ENCODE peak calls at places on chromosomes 12 and 14, in six cellular contexts. A is iPS DF 6.9, I is PC-3, D is breast epithelium, G is tibial artery, S is GM23248. U is an unnamed sample.

GRCh38 chr14:74638066-74638465 is 26.0 kb upstream of the LTBP2 start:
- DNase-seq in I (no peak), S (no peak), G (no peak), D (no peak), A (no peak), U (peak)

GRCh38 chr14:90429764-90430163 is 32.9 kb downstream of the CALM1 start:
- DNase-seq in A (no peak), G (no peak), I (no peak), S (no peak), D (no peak), U (no peak)

GRCh38 chr14:61103541-61104339 is 122.7 kb downstream of the SLC38A6 start:
- DNase-seq in I (peak), A (no peak), D (no peak), G (peak), S (peak), U (peak)

GRCh38 chr14:32939254-32940065 is 781 bp downstream of the NPAS3 start:
- DNase-seq in S (peak), I (peak), D (peak), A (no peak), G (peak), U (peak)

GRCh38 chr14:104563742-104564615 is 15.6 kb upstream of the C14orf180 start:
- DNase-seq in S (peak), I (peak), A (peak), D (peak), G (peak), U (peak)

GRCh38 chr12:72295101-72295500 is 22.9 kb downstream of the TRHDE start:
- DNase-seq in A (no peak), G (no peak), S (no peak), D (no peak), I (no peak), U (no peak)

GRCh38 chr14:75690010-75690409 is 29.0 kb downstream of the TTLL5 start:
- DNase-seq in S (no peak), G (no peak), D (no peak), I (no peak), A (no peak), U (no peak)

GRCh38 chr14:52315355-52315718 is 1.2 kb downstream of the PTGER2 start:
- DNase-seq in A (no peak), S (peak), I (no peak), D (no peak), G (no peak), U (no peak)

GRCh38 chr12:75975692-75976091 is 55.9 kb downstream of the PHLDA1 start:
- DNase-seq in S (no peak), D (no peak), G (no peak), I (no peak), A (no peak), U (no peak)

GRCh38 chr12:9276990-9277389 is 68.8 kb upstream of the PZP start:
- DNase-seq in G (no peak), I (no peak), S (no peak), D (no peak), A (no peak), U (no peak)

GRCh38 chr12:13992585-13992984 is 11.2 kb upstream of the GRIN2B start:
- DNase-seq in G (no peak), A (no peak), I (no peak), S (no peak), D (no peak), U (no peak)

GRCh38 chr14:71499018-71499417 is 433.2 kb upstream of the RGS6 start:
- DNase-seq in D (no peak), A (no peak), G (no peak), S (no peak), I (no peak), U (no peak)

GRCh38 chr12:30896461-30896860 is 30.1 kb upstream of the TSPAN11 start:
- DNase-seq in G (no peak), S (peak), D (no peak), I (no peak), A (no peak), U (no peak)

GRCh38 chr12:43349863-43350262 is 202.1 kb downstream of the ADAMTS20 start:
- DNase-seq in S (peak), A (no peak), G (no peak), I (peak), D (no peak), U (no peak)

GRCh38 chr12:11779286-11779685 is 129.8 kb downstream of the ETV6 start:
- DNase-seq in A (no peak), D (no peak), G (no peak), I (no peak), S (peak), U (peak)

GRCh38 chr14:39469094-39469710 is 37.0 kb upstream of the FBXO33 start:
- DNase-seq in A (peak), D (no peak), G (no peak), S (no peak), I (no peak), U (no peak)

GRCh38 chr12:113587720-113588119 is 116.0 kb upstream of the LHX5 start:
- DNase-seq in S (no peak), D (no peak), A (peak), I (peak), G (no peak), U (no peak)

GRCh38 chr12:127263621-127264020 is 1003.3 kb upstream of the TMEM132C start:
- DNase-seq in S (no peak), I (no peak), D (no peak), A (no peak), G (no peak), U (no peak)

GRCh38 chr12:22282283-22282682 is 52.2 kb downstream of the ST8SIA1 start:
- DNase-seq in D (no peak), S (peak), A (no peak), G (no peak), I (peak), U (peak)

GRCh38 chr12:20370001-20370381 is 1.7 kb downstream of the PDE3A start:
- DNase-seq in S (peak), G (peak), A (no peak), D (no peak), I (no peak), U (peak)

GRCh38 chr14:76666746-76667145 is 94.5 kb upstream of the VASH1 start:
- DNase-seq in I (no peak), D (no peak), S (no peak), G (no peak), A (no peak), U (no peak)

GRCh38 chr12:101607894-101608293 is 13.1 kb downstream of the MYBPC1 start:
- DNase-seq in A (no peak), S (no peak), I (no peak), G (no peak), D (no peak), U (no peak)

GRCh38 chr14:61948376-61948775 is 186.2 kb downstream of the SNAPC1 start:
- DNase-seq in G (no peak), I (no peak), S (no peak), D (no peak), A (no peak), U (no peak)

GRCh38 chr12:91053951-91054715 is 3.7 kb downstream of the KERA start:
- DNase-seq in S (peak), A (no peak), G (no peak), I (peak), D (peak), U (peak)

GRCh38 chr12:104702565-104703139 is 245.9 kb downstream of the CHST11 start:
- DNase-seq in A (no peak), D (peak), I (no peak), G (peak), S (peak), U (peak)

GRCh38 chr14:89504602-89505320 is 87.7 kb upstream of the FOXN3 start:
- DNase-seq in D (no peak), S (peak), G (no peak), A (no peak), I (peak), U (peak)

GRCh38 chr12:65277994-65278575 is 398 bp upstream of the MSRB3 start:
- DNase-seq in G (no peak), A (no peak), S (no peak), I (no peak), D (peak), U (no peak)
- H3K27ac ChIP-seq in G (peak), A (no peak), S (no peak), I (no peak), D (peak), U (peak)

DNA sequence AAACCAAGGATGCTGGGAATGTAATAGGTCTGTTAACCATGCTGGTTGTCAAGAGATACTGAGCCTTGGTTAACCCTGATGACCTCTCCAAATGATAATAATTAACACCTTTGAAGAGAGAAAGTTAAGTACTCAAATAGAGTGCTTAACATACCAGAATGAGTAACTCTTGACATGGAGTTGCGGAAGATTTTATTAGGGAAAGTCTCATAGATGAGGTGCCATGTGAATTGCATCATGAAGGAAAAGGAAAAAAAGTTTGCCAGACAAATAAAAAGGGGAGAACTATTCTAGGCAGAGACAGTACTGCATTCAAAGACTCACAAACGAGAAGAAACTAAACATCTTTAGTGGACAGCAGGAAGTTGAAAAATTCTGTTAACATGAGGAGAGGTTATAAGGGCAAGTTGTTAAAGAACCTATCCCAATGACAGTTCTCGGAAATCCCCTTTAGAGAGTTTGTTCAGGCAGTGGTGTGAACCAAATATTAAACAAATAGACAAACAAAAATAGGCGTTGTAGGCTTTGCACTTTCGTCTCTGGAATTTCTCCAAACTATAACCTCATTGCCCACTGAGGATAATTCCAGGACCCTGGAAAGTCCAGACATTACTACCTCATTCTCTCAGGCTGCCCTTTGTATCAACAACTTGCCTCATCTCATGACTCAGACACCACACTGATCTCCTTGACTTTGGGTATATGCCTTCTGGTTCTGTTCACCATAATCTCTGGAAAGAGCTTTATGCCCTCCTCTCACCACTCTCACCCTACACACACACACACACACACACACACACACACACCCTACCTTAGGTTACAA is 435.0 kb downstream of the GXYLT1 start:
- DNase-seq in A (no peak), I (no peak), G (no peak), S (peak), D (no peak), U (no peak)
- H3K27ac ChIP-seq in A (no peak), I (no peak), G (no peak), S (no peak), D (no peak), U (no peak)

GRCh38 chr14:22878271-22879246 is 4.5 kb upstream of the REM2 start:
- DNase-seq in S (no peak), A (no peak), D (no peak), G (no peak), I (no peak), U (no peak)
- H3K27ac ChIP-seq in S (no peak), A (no peak), D (no peak), G (no peak), I (no peak), U (no peak)

DNA sequence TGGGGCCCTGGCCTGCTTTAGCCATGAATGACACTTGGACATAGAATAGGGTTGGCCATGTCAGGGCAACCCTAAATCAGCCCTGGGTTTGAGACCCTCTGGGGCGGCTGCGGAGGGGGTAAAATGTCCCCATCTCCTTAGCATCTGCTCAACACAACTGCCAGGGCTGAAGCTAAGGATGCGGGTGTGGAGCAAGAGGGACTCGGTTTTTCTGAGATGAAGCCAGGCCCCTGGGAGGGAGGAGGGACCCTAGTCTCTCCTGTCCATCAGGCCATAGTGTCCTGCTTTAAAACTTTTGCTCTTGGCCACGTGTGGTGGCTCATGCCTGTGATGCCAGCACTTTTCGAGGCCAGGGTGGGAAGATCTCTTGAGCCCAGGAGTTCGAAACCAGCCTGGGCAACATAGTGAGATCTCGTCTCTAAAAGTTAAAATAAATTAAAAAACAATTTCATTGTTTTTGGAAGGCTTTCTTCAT is 778 bp upstream of the C1R start:
- DNase-seq in S (no peak), A (no peak), D (no peak), G (peak), I (no peak), U (no peak)
- H3K27ac ChIP-seq in S (peak), A (no peak), D (peak), G (peak), I (no peak), U (no peak)

DNA sequence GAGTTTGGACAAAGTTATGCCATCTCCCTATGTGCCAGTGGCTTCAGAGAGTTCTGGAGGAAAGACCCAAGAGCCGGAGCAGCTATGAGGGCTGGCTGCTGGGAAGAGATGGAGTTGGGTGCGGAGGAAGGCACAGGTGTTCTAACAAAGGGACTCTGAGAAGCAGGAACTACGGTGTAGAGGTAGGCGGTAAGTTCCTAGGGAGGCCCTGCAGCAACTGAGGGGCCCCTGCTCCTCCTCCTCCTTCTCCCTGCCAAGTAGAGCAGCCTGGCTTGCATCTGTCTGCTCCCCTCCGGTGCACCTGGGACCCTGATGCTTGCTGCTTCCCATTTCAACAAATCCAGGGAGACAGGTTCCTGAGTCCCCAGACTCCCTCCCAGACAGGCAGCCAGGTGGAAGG is 81.3 kb downstream of the ARL6IP4 start:
- DNase-seq in I (no peak), A (no peak), D (no peak), S (no peak), G (no peak), U (no peak)
- H3K27ac ChIP-seq in I (peak), A (no peak), D (no peak), S (no peak), G (peak), U (no peak)

DNA sequence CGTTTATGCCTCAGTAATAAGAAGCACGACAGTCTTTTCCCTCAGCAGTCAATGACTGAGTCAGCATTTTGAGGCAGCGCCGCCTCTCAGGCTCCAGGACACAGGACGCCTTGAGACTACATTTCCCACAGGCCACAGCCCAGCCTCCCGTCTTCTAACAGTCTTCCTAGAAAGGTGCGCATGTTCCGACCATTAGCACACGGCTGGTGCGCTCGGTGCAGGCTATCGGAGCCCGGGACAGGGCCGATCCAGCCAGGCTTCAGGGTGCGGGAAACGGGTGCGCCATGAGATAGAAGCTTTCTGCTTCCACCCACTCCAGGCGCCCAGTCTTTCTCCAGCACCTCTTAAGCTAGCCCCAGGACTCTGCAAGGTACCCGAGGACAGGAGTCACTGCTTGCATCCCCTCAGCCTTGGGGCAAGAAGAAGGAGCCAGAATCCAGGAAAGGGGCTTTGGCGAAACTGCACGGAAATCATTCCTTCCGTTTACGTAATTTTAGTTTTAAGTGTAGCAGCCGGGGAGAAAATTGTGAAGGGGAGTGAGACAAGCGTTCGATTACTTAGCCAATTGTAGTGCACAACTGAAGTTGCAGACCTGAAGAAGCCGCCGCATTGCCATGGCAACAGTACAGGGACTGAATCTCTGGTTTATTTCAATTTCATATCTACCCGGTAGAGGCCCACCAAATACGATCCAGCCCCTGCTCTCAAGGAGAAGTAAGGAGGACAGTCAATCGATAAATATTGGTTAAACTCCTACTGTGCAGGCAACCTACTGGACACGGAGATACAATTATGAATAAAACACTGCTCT is 53.9 kb downstream of the ZNF641 start:
- DNase-seq in I (peak), G (peak), S (peak), D (peak), A (peak), U (peak)
- H3K27ac ChIP-seq in I (no peak), G (peak), S (no peak), D (peak), A (no peak), U (no peak)

GRCh38 chr14:95106966-95107365 is 50.4 kb downstream of the DICER1 start:
- DNase-seq in S (peak), A (no peak), G (no peak), D (no peak), I (peak), U (no peak)
- H3K27ac ChIP-seq in S (peak), A (no peak), G (no peak), D (no peak), I (no peak), U (no peak)

DNA sequence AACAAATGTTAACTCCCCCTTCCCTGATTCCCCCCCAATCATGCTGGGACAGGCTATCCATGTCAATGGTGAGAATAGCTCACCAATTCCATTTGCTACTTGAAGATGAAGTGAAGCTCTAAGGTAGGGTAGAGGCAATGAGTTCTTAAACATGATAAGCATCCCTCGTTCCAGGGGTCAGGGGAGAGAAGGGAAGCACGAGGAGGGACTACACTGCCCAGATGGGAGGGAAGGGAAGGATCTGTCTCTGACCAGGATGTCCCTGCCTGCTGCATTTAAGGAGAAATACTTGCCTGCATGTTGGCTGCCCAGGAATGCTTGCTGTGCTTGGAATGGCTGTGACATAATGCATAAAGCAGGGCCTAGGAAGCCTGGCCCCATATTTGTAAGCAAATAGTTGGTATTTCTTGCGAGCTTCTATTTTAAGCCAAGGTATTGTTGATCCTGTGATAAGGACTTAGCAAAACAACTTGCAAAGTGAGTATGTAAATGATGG is 155.1 kb downstream of the CEP83 start:
- DNase-seq in S (peak), D (no peak), G (no peak), A (peak), I (no peak), U (peak)
- H3K27ac ChIP-seq in S (no peak), D (no peak), G (peak), A (no peak), I (no peak), U (no peak)

GRCh38 chr14:103282932-103283331 is 51.1 kb upstream of the EIF5 start:
- DNase-seq in D (no peak), G (no peak), A (no peak), I (no peak), S (no peak), U (no peak)

GRCh38 chr14:103281496-103282231 is 52.4 kb upstream of the EIF5 start:
- DNase-seq in G (no peak), S (peak), A (no peak), I (peak), D (peak), U (peak)

GRCh38 chr14:103280278-103280917 is 53.6 kb upstream of the EIF5 start:
- DNase-seq in I (no peak), A (no peak), D (peak), G (no peak), S (peak), U (no peak)

GRCh38 chr14:103275000-103275399 is 59.0 kb upstream of the EIF5 start:
- DNase-seq in S (no peak), D (no peak), A (no peak), G (no peak), I (no peak), U (no peak)

GRCh38 chr14:103279129-103280025 is 54.7 kb upstream of the EIF5 start:
- DNase-seq in G (no peak), I (no peak), D (peak), A (no peak), S (peak), U (no peak)
- H3K27ac ChIP-seq in G (no peak), I (no peak), D (no peak), A (no peak), S (no peak), U (no peak)

GRCh38 chr14:68349900-68350323 is 443.0 kb downstream of the ZFP36L1 start:
- DNase-seq in D (no peak), I (no peak), S (no peak), G (no peak), A (no peak), U (peak)
- H3K27ac ChIP-seq in D (no peak), I (no peak), S (no peak), G (no peak), A (no peak), U (no peak)

U was measured in brain microvascular endothelial cell.